ENCODE peak calls at places on chromosomes 13 and 19, in five cellular contexts. H is neuronal stem cell, K is H1, I is IMR-90, U is trophoblast cell. L is an unnamed sample.

GRCh38 chr13:43730642-43731041 is 56.1 kb downstream of the ENOX1 start:
- DNase-seq in H (no peak), K (no peak), I (peak; percentile 80), U (no peak), L (peak; percentile 85)

GRCh38 chr13:110771194-110771593 is 57.7 kb downstream of the ING1 start:
- DNase-seq in H (no peak), K (no peak), I (peak; percentile 29), U (peak; percentile 18), L (no peak)

GRCh38 chr13:40680659-40681323 is 14.3 kb upstream of the FOXO1 start:
- DNase-seq in H (no peak), K (peak; percentile 85), I (no peak), U (no peak), L (no peak)

GRCh38 chr19:8194528-8195275 is 14.5 kb upstream of the CERS4 start:
- DNase-seq in H (no peak), K (no peak), I (no peak), U (no peak), L (no peak)

GRCh38 chr19:5054551-5055456 is 85.9 kb downstream of the KDM4B start:
- DNase-seq in H (no peak), K (no peak), I (no peak), U (no peak), L (no peak)

GRCh38 chr19:50266896-50267295 is 62.3 kb downstream of the KCNC3 start:
- DNase-seq in H (no peak), K (peak; percentile 84), I (no peak), U (peak; percentile 2), L (no peak)

GRCh38 chr13:38713046-38713445 is 26.2 kb downstream of the FREM2 start:
- DNase-seq in H (no peak), K (no peak), I (no peak), U (no peak), L (no peak)

GRCh38 chr19:9144920-9145319 is 4.7 kb downstream of the ZNF317 start:
- DNase-seq in H (no peak), K (no peak), I (no peak), U (no peak), L (peak; percentile 16)

GRCh38 chr19:19711306-19711933 is 21.5 kb downstream of the ZNF14 start:
- DNase-seq in H (no peak), K (no peak), I (no peak), U (no peak), L (no peak)
- H3K36me3 ChIP-seq in H (peaks cover 82% of the 10 kb centered on the region), K (peaks cover 10% of the 10 kb centered on the region), I (peaks cover 39% of the 10 kb centered on the region), U (peaks cover 22% of the 10 kb centered on the region), L (peaks cover 30% of the 10 kb centered on the region)

DNA sequence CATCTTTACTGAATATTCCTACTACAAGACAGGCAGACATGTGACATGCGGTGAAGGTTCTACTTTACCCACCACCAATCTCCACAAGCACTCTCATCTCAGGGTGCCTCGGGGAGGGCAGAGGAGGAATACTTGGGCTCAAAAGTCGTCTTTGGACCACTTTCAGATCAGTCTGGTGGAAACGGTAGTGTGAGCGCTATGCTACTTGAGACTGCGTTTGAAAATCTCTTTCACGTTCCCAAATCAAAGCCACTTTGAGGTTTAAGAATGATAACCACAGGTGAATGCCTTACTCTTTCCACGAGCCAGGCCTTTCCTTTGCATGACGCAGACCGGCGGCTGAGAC is 1.5 kb upstream of the SOX1 start:
- DNase-seq in H (no peak), K (no peak), I (no peak), U (no peak), L (no peak)
- H3K14ac ChIP-seq in H (no peak overlapping the region), K (no peak overlapping the region), I (no peak overlapping the region), U (no peak overlapping the region), L (no peak overlapping the region)

GRCh38 chr13:58620171-58620570 is 988.6 kb downstream of the PCDH17 start:
- DNase-seq in H (no peak), K (no peak), I (no peak), U (no peak), L (peak; percentile 19)

GRCh38 chr13:58619396-58620113 is 988.0 kb downstream of the PCDH17 start:
- DNase-seq in H (no peak), K (no peak), I (no peak), U (no peak), L (peak; percentile 46)
- H2AFZ ChIP-seq in H (peak overlapping the region; percentile 85), K (peak overlapping the region; percentile 76), I (no peak overlapping the region), U (no peak overlapping the region), L (no peak overlapping the region)

GRCh38 chr13:35822666-35823065 is 308.5 kb downstream of the DCLK1 start:
- DNase-seq in H (peak; percentile 9), K (no peak), I (no peak), U (peak; percentile 27), L (no peak)
- H3K36me3 ChIP-seq in H (no peaks in the 10 kb centered on the region), K (no peaks in the 10 kb centered on the region), I (no peaks in the 10 kb centered on the region), U (no peaks in the 10 kb centered on the region), L (peaks cover 54% of the 10 kb centered on the region)

DNA sequence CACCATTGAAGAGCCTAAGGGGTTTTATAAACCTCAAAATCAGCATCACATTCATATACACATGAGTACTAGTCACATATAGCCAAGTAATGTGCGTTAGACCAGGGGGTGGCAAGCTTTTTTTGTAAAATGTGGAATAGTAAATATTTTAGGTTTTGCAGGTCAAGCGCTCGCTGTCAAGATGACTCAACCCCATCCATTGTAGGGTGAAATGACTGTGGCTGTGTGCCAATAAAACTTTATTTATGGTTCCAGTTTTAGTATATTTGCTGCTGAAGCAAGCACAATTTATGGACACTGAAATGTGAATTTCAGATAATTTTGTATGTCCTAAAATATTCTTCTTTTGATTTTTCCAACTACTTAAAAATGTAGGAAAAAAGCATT is 21.6 kb downstream of the RFX2 start:
- DNase-seq in H (no peak), K (no peak), I (peak; percentile 49), U (peak; percentile 39), L (peak; percentile 28)
- H3K14ac ChIP-seq in H (no peak overlapping the region), K (no peak overlapping the region), I (no peak overlapping the region), U (no peak overlapping the region), L (no peak overlapping the region)

GRCh38 chr19:45902651-45903625 is 525 bp upstream of the MYPOP start:
- DNase-seq in H (peak; percentile 99), K (peak; percentile 95), I (peak; percentile 96), U (peak; percentile 100), L (peak; percentile 96)
- H2AFZ ChIP-seq in H (peak overlapping the region; percentile 96), K (peak overlapping the region; percentile 70), I (peak overlapping the region; percentile 99), U (peak overlapping the region; percentile 60), L (peak overlapping the region; percentile 86)

GRCh38 chr13:95571941-95572340 is 19.4 kb downstream of the CLDN10 start:
- DNase-seq in H (no peak), K (no peak), I (no peak), U (peak; percentile 70), L (no peak)
- H3K36me3 ChIP-seq in H (peaks cover 18% of the 10 kb centered on the region), K (no peaks in the 10 kb centered on the region), I (peaks cover 2% of the 10 kb centered on the region), U (peaks cover 2% of the 10 kb centered on the region), L (peaks cover 14% of the 10 kb centered on the region)

L was measured in mesenchymal stem cell.